ENCODE peak calls at places on chromosome 1, in six cellular contexts. A is K562, R is H1, C is SK-N-SH, N is HCT116, U is HepG2. M is an unnamed sample.
A peak's percentile ranks its signal among the peaks of the same experiment; 100 is the strongest.

GRCh38 chr1:234986750-234987414 is 141.8 kb downstream of the TOMM20 start:
- DNase-seq in A (no peak), U (peak; percentile 77), C (no peak), N (no peak), R (no peak), M (peak; percentile 66)

GRCh38 chr1:246795906-246796694 is 71.9 kb downstream of the SCCPDH start:
- DNase-seq in N (no peak), C (no peak), R (no peak), U (no peak), A (no peak), M (no peak)

GRCh38 chr1:53408013-53408754 is 51.0 kb upstream of the DMRTB1 start:
- DNase-seq in N (no peak), C (no peak), U (no peak), R (no peak), A (no peak), M (no peak)

GRCh38 chr1:215748431-215748830 is 181.3 kb downstream of the KCTD3 start:
- DNase-seq in R (no peak), U (no peak), A (no peak), N (no peak), C (no peak), M (no peak)

GRCh38 chr1:31714442-31715096 is 10.8 kb upstream of the COL16A1 start:
- DNase-seq in R (no peak), A (peak; percentile 58), N (no peak), U (peak; percentile 39), C (peak; percentile 76), M (no peak)

GRCh38 chr1:201883786-201884185 is 4.9 kb upstream of the SHISA4 start:
- DNase-seq in N (peak; percentile 41), C (no peak), U (peak; percentile 42), R (no peak), A (peak; percentile 62), M (no peak)

GRCh38 chr1:236072001-236072400 is 7.1 kb upstream of the NID1 start:
- DNase-seq in C (no peak), N (no peak), U (no peak), A (no peak), R (no peak), M (no peak)

GRCh38 chr1:152009691-152010090 is 16.0 kb upstream of the S100A10 start:
- DNase-seq in U (no peak), A (no peak), N (no peak), R (no peak), C (no peak), M (no peak)

GRCh38 chr1:109815809-109816791 is 52.4 kb upstream of the EPS8L3 start:
- DNase-seq in C (no peak), N (no peak), U (no peak), A (peak; percentile 5), R (no peak), M (no peak)

GRCh38 chr1:182246783-182247182 is 144.8 kb downstream of the GLUL start:
- DNase-seq in R (no peak), A (no peak), C (no peak), N (no peak), U (no peak), M (peak; percentile 59)

GRCh38 chr1:12447849-12448312 is 170.1 kb downstream of the DHRS3 start:
- DNase-seq in R (no peak), C (no peak), N (no peak), U (peak; percentile 38), A (no peak), M (no peak)

GRCh38 chr1:211830330-211831142 is at the start of gene LPGAT1:
- DNase-seq in C (peak; percentile 93), R (no peak), N (peak; percentile 27), U (peak; percentile 24), A (peak; percentile 91), M (peak; percentile 84)

GRCh38 chr1:35030338-35031102 is 1.2 kb downstream of the ZMYM6 start:
- DNase-seq in U (no peak), A (no peak), N (no peak), C (no peak), R (no peak), M (no peak)

GRCh38 chr1:200837931-200838571 is 34.7 kb upstream of the GPR25 start:
- DNase-seq in U (no peak), C (no peak), A (no peak), R (no peak), N (peak; percentile 24), M (peak; percentile 16)

GRCh38 chr1:201870397-201870796 is 18.3 kb upstream of the SHISA4 start:
- DNase-seq in N (no peak), C (no peak), A (no peak), R (no peak), U (no peak), M (no peak)

GRCh38 chr1:15046487-15047165 is 106.9 kb upstream of the TMEM51 start:
- DNase-seq in A (peak; percentile 88), R (peak; percentile 36), N (peak; percentile 33), U (peak; percentile 48), C (peak; percentile 94), M (peak; percentile 69)

GRCh38 chr1:153728305-153729066 is 636 bp downstream of the INTS3 start:
- DNase-seq in A (peak; percentile 36), N (no peak), C (peak; percentile 55), R (no peak), U (peak; percentile 49), M (peak; percentile 55)

GRCh38 chr1:26677306-26678115 is 18.3 kb upstream of the ARID1A start:
- DNase-seq in C (peak; percentile 39), R (no peak), A (peak; percentile 77), N (peak; percentile 94), U (peak; percentile 61), M (peak; percentile 59)

GRCh38 chr1:221310180-221310579 is 430.9 kb downstream of the HLX start:
- DNase-seq in C (no peak), N (no peak), R (no peak), A (no peak), U (no peak), M (no peak)

GRCh38 chr1:22259581-22260282 is 116.8 kb upstream of the WNT4 start:
- DNase-seq in C (no peak), N (no peak), R (no peak), A (no peak), U (no peak), M (no peak)

GRCh38 chr1:245180496-245180895 is 25.7 kb downstream of the KIF26B start:
- DNase-seq in A (no peak), C (no peak), U (no peak), N (no peak), R (no peak), M (no peak)

GRCh38 chr1:6378096-6378746 is 15.3 kb downstream of the ACOT7 start:
- DNase-seq in R (no peak), C (peak; percentile 83), A (peak; percentile 76), U (no peak), N (no peak), M (no peak)

GRCh38 chr1:30919025-30919881 is 10.7 kb upstream of the SDC3 start:
- DNase-seq in C (no peak), U (no peak), A (peak; percentile 73), N (no peak), R (no peak), M (peak; percentile 35)

GRCh38 chr1:192343304-192343703 is 26.5 kb downstream of the RGS21 start:
- DNase-seq in R (no peak), A (no peak), N (no peak), C (no peak), U (no peak), M (no peak)

GRCh38 chr1:226123212-226123560 is 60.7 kb downstream of the H3-3A start:
- DNase-seq in U (no peak), A (peak; percentile 16), C (peak; percentile 9), N (no peak), R (no peak), M (no peak)

GRCh38 chr1:226120398-226120797 is 57.9 kb downstream of the H3-3A start:
- DNase-seq in R (no peak), U (no peak), C (no peak), A (peak; percentile 16), N (no peak), M (no peak)

GRCh38 chr1:226123591-226124471 is 61.3 kb downstream of the H3-3A start:
- DNase-seq in A (peak; percentile 26), N (no peak), C (peak; percentile 14), U (no peak), R (no peak), M (no peak)

GRCh38 chr1:226121049-226121586 is 58.6 kb downstream of the H3-3A start:
- DNase-seq in N (no peak), C (no peak), A (no peak), R (no peak), U (no peak), M (no peak)

GRCh38 chr1:226121587-226122400 is 59.3 kb downstream of the H3-3A start:
- DNase-seq in C (peak; percentile 98), N (no peak), A (peak; percentile 96), U (peak; percentile 49), R (no peak), M (peak; percentile 69)
- TF ChIP-seq JUND in C (no peak), N (no peak), A (peak; percentile 20), U (no peak), R (no peak), M (no peak)

GRCh38 chr1:205351984-205352713 is 4.6 kb downstream of the KLHDC8A start:
- DNase-seq in U (peak; percentile 12), C (peak; percentile 57), R (no peak), A (no peak), N (no peak), M (no peak)
- TF ChIP-seq JUND in U (no peak), C (no peak), R (no peak), A (no peak), N (no peak), M (no peak)

GRCh38 chr1:227299238-227299637 is 19.1 kb downstream of the CDC42BPA start:
- DNase-seq in R (no peak), N (no peak), C (no peak), A (no peak), U (no peak), M (no peak)

GRCh38 chr1:227299688-227300087 is 18.6 kb downstream of the CDC42BPA start:
- DNase-seq in A (no peak), C (no peak), U (no peak), N (no peak), R (no peak), M (peak; percentile 29)

GRCh38 chr1:227300682-227301081 is 17.6 kb downstream of the CDC42BPA start:
- DNase-seq in N (no peak), U (no peak), R (no peak), A (no peak), C (no peak), M (no peak)

GRCh38 chr1:227297073-227297793 is 21.1 kb downstream of the CDC42BPA start:
- DNase-seq in A (no peak), N (no peak), U (no peak), C (no peak), R (no peak), M (no peak)

DNA sequence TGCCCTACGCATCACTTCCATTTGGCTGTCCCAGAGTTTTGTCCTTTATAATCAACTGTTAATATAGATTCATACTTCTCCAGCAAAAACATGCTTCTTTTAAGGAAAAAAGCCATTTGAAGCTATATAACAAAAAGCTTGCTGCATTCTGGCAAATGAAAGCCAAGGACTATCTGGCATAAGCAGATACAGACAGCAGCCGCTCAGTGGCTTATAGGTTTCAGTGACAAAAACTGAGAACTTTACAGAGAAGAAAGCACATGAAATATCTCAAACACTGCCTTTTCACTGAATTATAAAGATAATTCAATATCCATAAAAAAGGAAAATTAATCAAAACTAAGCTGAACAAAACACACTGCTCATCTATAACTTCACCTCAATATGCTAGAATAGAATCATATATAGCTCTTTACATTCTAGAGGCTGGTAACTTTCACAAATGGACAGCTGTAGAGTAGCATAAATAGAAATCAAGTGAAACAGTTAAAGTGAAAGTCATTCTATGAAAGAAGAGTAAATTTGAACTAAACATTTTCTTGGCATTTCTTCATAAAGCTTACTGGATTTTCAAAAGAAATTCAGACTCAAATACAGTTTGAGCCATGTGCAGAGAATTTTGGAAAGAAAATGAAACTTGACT is 19.6 kb downstream of the CDC42BPA start:
- DNase-seq in C (no peak), U (no peak), N (no peak), R (no peak), A (no peak), M (no peak)
- TF ChIP-seq JUND in C (no peak), U (no peak), N (no peak), R (no peak), A (no peak), M (no peak)

GRCh38 chr1:40059292-40059959 is 18.9 kb downstream of the CAP1 start:
- DNase-seq in N (no peak), R (peak; percentile 63), A (peak; percentile 56), C (no peak), U (peak; percentile 43), M (no peak)
- TF ChIP-seq JUND in N (no peak), R (no peak), A (peak; percentile 86), C (no peak), U (no peak), M (no peak)